ENCODE peak calls at places on chromosomes 2 and 18, in six cellular contexts. One of them, this sample, is unnamed.
A peak's percentile ranks its signal among the peaks of the same experiment; 100 is the strongest.

GRCh38 chr2:28627722-28628480 is 123.7 kb upstream of the PPP1CB start:
- DNase-seq in Calu3: no peak
- DNase-seq in retina: no peak
- DNase-seq in NCI-H1092 treated with DMSO at 0.1 percent for 48 hours: no peak
- DNase-seq in mesendoderm: no peak
- DNase-seq in T47D: no peak
- DNase-seq in this sample: no peak

GRCh38 chr2:15905267-15905645 is 35.1 kb upstream of the MYCN start:
- DNase-seq in T47D: no peak
- DNase-seq in NCI-H1092 treated with DMSO at 0.1 percent for 48 hours: no peak
- DNase-seq in retina: no peak
- DNase-seq in mesendoderm: no peak
- DNase-seq in Calu3: no peak
- DNase-seq in this sample: no peak

GRCh38 chr2:37870829-37871228 is 54.3 kb upstream of the RMDN2 start:
- DNase-seq in NCI-H1092 treated with DMSO at 0.1 percent for 48 hours: no peak
- DNase-seq in retina: no peak
- DNase-seq in Calu3: no peak
- DNase-seq in T47D: no peak
- DNase-seq in mesendoderm: no peak
- DNase-seq in this sample: no peak

GRCh38 chr18:23311346-23312103 is 141.6 kb upstream of the RIOK3 start:
- DNase-seq in retina: no peak
- DNase-seq in Calu3: no peak
- DNase-seq in mesendoderm: no peak
- DNase-seq in T47D: no peak
- DNase-seq in NCI-H1092 treated with DMSO at 0.1 percent for 48 hours: no peak
- DNase-seq in this sample: peak; percentile 75

GRCh38 chr2:234564719-234565118 is 67.8 kb upstream of the ARL4C start:
- DNase-seq in NCI-H1092 treated with DMSO at 0.1 percent for 48 hours: peak; percentile 47
- DNase-seq in Calu3: no peak
- DNase-seq in mesendoderm: no peak
- DNase-seq in retina: no peak
- DNase-seq in T47D: peak; percentile 28
- DNase-seq in this sample: peak; percentile 55

GRCh38 chr2:66576381-66577330 is 141.7 kb downstream of the MEIS1 start:
- DNase-seq in NCI-H1092 treated with DMSO at 0.1 percent for 48 hours: no peak
- DNase-seq in mesendoderm: peak; percentile 66
- DNase-seq in Calu3: peak; percentile 25
- DNase-seq in retina: peak; percentile 87
- DNase-seq in T47D: peak; percentile 41
- DNase-seq in this sample: no peak

GRCh38 chr2:73415906-73416305 is 30.3 kb downstream of the ALMS1 start:
- DNase-seq in mesendoderm: peak; percentile 9
- DNase-seq in T47D: no peak
- DNase-seq in NCI-H1092 treated with DMSO at 0.1 percent for 48 hours: no peak
- DNase-seq in retina: no peak
- DNase-seq in Calu3: no peak
- DNase-seq in this sample: no peak

GRCh38 chr2:232611559-232612218 is 21.7 kb upstream of the EFHD1 start:
- DNase-seq in retina: peak; percentile 24
- DNase-seq in T47D: no peak
- DNase-seq in NCI-H1092 treated with DMSO at 0.1 percent for 48 hours: peak; percentile 37
- DNase-seq in mesendoderm: peak; percentile 61
- DNase-seq in Calu3: peak; percentile 88
- DNase-seq in this sample: peak; percentile 7

GRCh38 chr2:219530048-219530963 is 13.3 kb downstream of the CHPF start:
- DNase-seq in T47D: peak; percentile 86
- DNase-seq in Calu3: peak; percentile 95
- DNase-seq in mesendoderm: peak; percentile 87
- DNase-seq in NCI-H1092 treated with DMSO at 0.1 percent for 48 hours: peak; percentile 65
- DNase-seq in retina: peak; percentile 93
- DNase-seq in this sample: peak; percentile 33

GRCh38 chr2:142914507-142915313 is 37.2 kb downstream of the KYNU start:
- DNase-seq in Calu3: peak; percentile 19
- DNase-seq in mesendoderm: peak; percentile 13
- DNase-seq in T47D: no peak
- DNase-seq in retina: no peak
- DNase-seq in NCI-H1092 treated with DMSO at 0.1 percent for 48 hours: no peak
- DNase-seq in this sample: no peak

GRCh38 chr2:47964722-47965434 is 58.6 kb upstream of the FBXO11 start:
- DNase-seq in T47D: no peak
- DNase-seq in Calu3: peak; percentile 6
- DNase-seq in NCI-H1092 treated with DMSO at 0.1 percent for 48 hours: no peak
- DNase-seq in retina: no peak
- DNase-seq in mesendoderm: no peak
- DNase-seq in this sample: no peak

GRCh38 chr2:157876771-157877108 is 610 bp upstream of the ACVR1 start:
- DNase-seq in retina: peak; percentile 71
- DNase-seq in T47D: no peak
- DNase-seq in NCI-H1092 treated with DMSO at 0.1 percent for 48 hours: peak; percentile 33
- DNase-seq in mesendoderm: no peak
- DNase-seq in Calu3: no peak
- DNase-seq in this sample: no peak

GRCh38 chr2:197205590-197206215 is 104.9 kb downstream of the ANKRD44 start:
- DNase-seq in retina: no peak
- DNase-seq in Calu3: no peak
- DNase-seq in NCI-H1092 treated with DMSO at 0.1 percent for 48 hours: no peak
- DNase-seq in mesendoderm: no peak
- DNase-seq in T47D: no peak
- DNase-seq in this sample: no peak